ENCODE peak calls at places on chromosomes 7 and 10, in four cellular contexts. F, U, B and I are unnamed samples.

GRCh38 chr7:129843982-129844840 is 108.5 kb downstream of the UBE2H start:
- DNase-seq in B (no peak), U (peak), F (no peak), I (no peak)

GRCh38 chr7:74479066-74479781 is 25.5 kb downstream of the GTF2IRD1 start:
- DNase-seq in U (no peak), F (no peak), B (no peak), I (no peak)

GRCh38 chr7:1884583-1885350 is 214.7 kb downstream of the ELFN1 start:
- DNase-seq in F (no peak), U (no peak), B (no peak), I (no peak)

GRCh38 chr10:129725482-129725881 is 238.6 kb downstream of the EBF3 start:
- DNase-seq in B (no peak), U (no peak), F (no peak), I (no peak)

GRCh38 chr10:113007343-113007771 is 57.3 kb downstream of the TCF7L2 start:
- DNase-seq in U (peak), F (no peak), B (no peak), I (no peak)

GRCh38 chr10:48470115-48470892 is 134.6 kb downstream of the ARHGAP22 start:
- DNase-seq in B (peak), F (no peak), U (no peak), I (no peak)

GRCh38 chr7:1709281-1709680 is 39.2 kb downstream of the ELFN1 start:
- DNase-seq in F (no peak), U (no peak), B (no peak), I (no peak)

GRCh38 chr10:115921795-115922194 is 351.2 kb downstream of the GFRA1 start:
- DNase-seq in B (no peak), F (no peak), U (no peak), I (no peak)

GRCh38 chr7:1529383-1530116 is 952 bp upstream of the MAFK start:
- DNase-seq in U (no peak), F (no peak), B (no peak), I (no peak)

GRCh38 chr7:4738711-4739527 is 36.5 kb upstream of the AP5Z1 start:
- DNase-seq in U (peak), F (peak), B (peak), I (peak)

GRCh38 chr7:114660007-114660406 is 245.4 kb downstream of the FOXP2 start:
- DNase-seq in F (no peak), U (no peak), B (no peak), I (no peak)

GRCh38 chr10:96270564-96270963 is 805 bp downstream of the BLNK start:
- DNase-seq in B (no peak), F (no peak), U (no peak), I (no peak)

GRCh38 chr7:89053130-89053529 is 257.6 kb upstream of the TEX47 start:
- DNase-seq in U (no peak), B (no peak), F (no peak), I (no peak)

GRCh38 chr7:130398751-130399150 is 18.5 kb downstream of the CPA1 start:
- DNase-seq in F (no peak), U (no peak), B (no peak), I (no peak)

GRCh38 chr7:31741852-31742251 is 54.8 kb downstream of the PPP1R17 start:
- DNase-seq in B (no peak), F (no peak), U (no peak), I (no peak)

GRCh38 chr10:119205926-119206602 is 1.3 kb upstream of the GRK5 start:
- DNase-seq in U (peak), F (no peak), B (peak), I (no peak)

GRCh38 chr10:95475827-95476481 is 85.2 kb downstream of the SORBS1 start:
- DNase-seq in B (no peak), U (no peak), F (no peak), I (no peak)

GRCh38 chr7:102891693-102892261 is 21.0 kb upstream of the LRRC17 start:
- DNase-seq in U (no peak), B (peak), F (peak), I (peak)

GRCh38 chr7:15685358-15686181 is 913 bp downstream of the MEOX2 start:
- DNase-seq in F (peak), U (no peak), B (peak), I (peak)

GRCh38 chr10:42781893-42782445 is 626 bp upstream of the BMS1 start:
- DNase-seq in F (no peak), B (peak), U (peak), I (no peak)

GRCh38 chr7:120856198-120856597 is 1.7 kb downstream of the TSPAN12 start:
- DNase-seq in U (peak), B (no peak), F (no peak), I (no peak)

GRCh38 chr10:65010845-65011244 is 1489.6 kb downstream of the REEP3 start:
- DNase-seq in U (no peak), F (no peak), B (no peak), I (no peak)

GRCh38 chr10:101570764-101571572 is 17.1 kb downstream of the POLL start:
- DNase-seq in U (no peak), B (no peak), F (no peak), I (no peak)

GRCh38 chr7:155282671-155283070 is 15.0 kb upstream of the INSIG1 start:
- DNase-seq in F (no peak), U (no peak), B (no peak), I (no peak)

DNA sequence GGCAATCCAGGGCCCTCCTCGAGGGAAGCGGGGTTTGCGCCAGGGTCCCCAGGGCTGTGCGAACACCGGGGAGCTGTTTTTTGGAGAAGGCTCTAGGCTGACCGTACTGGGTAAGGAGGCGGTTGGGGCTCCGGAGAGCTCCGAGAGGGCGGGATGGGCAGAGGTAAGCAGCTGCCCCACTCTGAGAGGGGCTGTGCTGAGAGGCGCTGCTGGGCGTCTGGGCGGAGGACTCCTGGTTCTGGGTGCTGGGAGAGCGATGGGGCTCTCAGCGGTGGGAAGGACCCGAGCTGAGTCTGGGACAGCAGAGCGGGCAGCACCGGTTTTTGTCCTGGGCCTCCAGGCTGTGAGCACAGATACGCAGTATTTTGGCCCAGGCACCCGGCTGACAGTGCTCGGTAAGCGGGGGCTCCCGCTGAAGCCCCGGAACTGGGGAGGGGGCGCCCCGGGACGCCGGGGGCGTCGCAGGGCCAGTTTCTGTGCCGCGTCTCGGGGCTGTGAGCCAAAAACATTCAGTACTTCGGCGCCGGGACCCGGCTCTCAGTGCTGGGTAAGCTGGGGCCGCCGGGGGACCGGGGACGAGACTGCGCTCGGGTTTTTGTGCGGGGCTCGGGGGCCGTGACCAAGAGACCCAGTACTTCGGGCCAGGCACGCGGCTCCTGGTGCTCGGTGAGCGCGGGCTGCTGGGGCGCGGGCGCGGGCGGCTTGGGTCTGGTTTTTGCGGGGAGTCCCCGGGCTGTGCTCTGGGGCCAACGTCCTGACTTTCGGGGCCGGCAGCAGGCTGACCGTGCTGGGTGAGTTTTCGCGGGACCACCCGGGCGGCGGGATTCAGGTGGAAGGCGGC is 26.0 kb downstream of the PRSS2 start:
- DNase-seq in B (no peak), U (peak), F (no peak), I (no peak)
- H3K4me3 ChIP-seq in B (peak), U (peak), F (peak), I (peak)

GRCh38 chr10:61662794-61663259 is at the start of gene CABCOCO1:
- DNase-seq in F (no peak), B (peak), U (no peak), I (no peak)
- H3K4me3 ChIP-seq in F (peak), B (peak), U (no peak), I (peak)

GRCh38 chr7:3028071-3028766 is 15.4 kb downstream of the CARD11 start:
- DNase-seq in U (peak), B (peak), F (peak), I (peak)
- H3K4me3 ChIP-seq in U (no peak), B (peak), F (no peak), I (no peak)

GRCh38 chr10:89206402-89207180 is 526 bp downstream of the CH25H start:
- DNase-seq in U (no peak), F (no peak), B (peak), I (no peak)
- H3K4me3 ChIP-seq in U (no peak), F (peak), B (peak), I (peak)